ENCODE peak calls at places on chromosomes 3 and 15, in eight cellular contexts. W is glutamatergic neuron, R is tibial nerve, S is transverse colon, B is A673, Q is esophagus muscularis mucosa, V is psoas muscle, L is body of pancreas. T is an unnamed sample.

GRCh38 chr3:105868450-105868744 is 415 bp downstream of the CBLB start:
- DNase-seq in W (peak; percentile 76), V (peak; percentile 53), Q (peak; percentile 93), S (peak; percentile 60), R (peak; percentile 43), L (peak; percentile 60), B (peak; percentile 36), T (no peak)

GRCh38 chr15:36914466-36914865 is 185.9 kb downstream of the MEIS2 start:
- DNase-seq in W (no peak), V (no peak), S (no peak), Q (no peak), L (no peak), R (no peak), B (no peak), T (no peak)

GRCh38 chr3:11734-12133 is 184.8 kb upstream of the CHL1 start:
- DNase-seq in V (no peak), R (no peak), B (peak; percentile 21), S (no peak), L (no peak), W (peak; percentile 54), Q (no peak), T (no peak)

GRCh38 chr3:111315911-111316310 is 226.1 kb upstream of the CD96 start:
- DNase-seq in V (no peak), B (peak; percentile 30), L (no peak), R (no peak), W (no peak), S (no peak), Q (no peak), T (no peak)

GRCh38 chr3:186922790-186923189 is 7.5 kb upstream of the ST6GAL1 start:
- DNase-seq in Q (no peak), B (no peak), L (no peak), W (no peak), S (no peak), R (no peak), V (no peak), T (no peak)

GRCh38 chr3:64267774-64268604 is 42.7 kb upstream of the PRICKLE2 start:
- DNase-seq in R (peak; percentile 52), W (peak; percentile 48), V (peak; percentile 49), L (peak; percentile 26), S (peak; percentile 55), Q (peak; percentile 93), B (no peak), T (peak; percentile 83)

GRCh38 chr15:38707802-38708671 is 143.4 kb upstream of the RASGRP1 start:
- DNase-seq in Q (no peak), B (peak; percentile 50), W (peak; percentile 28), S (peak; percentile 38), R (peak; percentile 56), L (peak; percentile 39), V (no peak), T (no peak)

GRCh38 chr15:87135109-87135508 is 1055.4 kb downstream of the AGBL1 start:
- DNase-seq in W (no peak), B (no peak), S (no peak), R (no peak), Q (no peak), V (no peak), L (no peak), T (no peak)

GRCh38 chr3:47347217-47347801 is 33.5 kb upstream of the PTPN23 start:
- DNase-seq in S (peak; percentile 18), L (no peak), B (no peak), R (peak; percentile 9), V (no peak), Q (no peak), W (no peak), T (no peak)

GRCh38 chr15:100902436-100903190 is 16.5 kb upstream of the LRRK1 start:
- DNase-seq in S (peak; percentile 83), Q (peak; percentile 94), V (peak; percentile 80), R (peak; percentile 68), W (no peak), B (peak; percentile 78), L (peak; percentile 94), T (peak; percentile 83)

GRCh38 chr3:26721047-26721446 is 98.5 kb downstream of the LRRC3B start:
- DNase-seq in L (no peak), V (no peak), Q (no peak), R (no peak), B (no peak), W (no peak), S (no peak), T (no peak)

GRCh38 chr3:64316971-64317370 is 91.7 kb upstream of the PRICKLE2 start:
- DNase-seq in Q (no peak), W (no peak), V (no peak), S (no peak), R (no peak), B (no peak), L (no peak), T (no peak)

GRCh38 chr3:169666501-169667379 is 3.2 kb upstream of the MECOM start:
- DNase-seq in B (no peak), Q (no peak), V (no peak), W (no peak), S (no peak), R (no peak), L (peak; percentile 92), T (no peak)

GRCh38 chr15:43465105-43465504 is 27.9 kb downstream of the TP53BP1 start:
- DNase-seq in W (no peak), V (no peak), R (no peak), B (no peak), L (no peak), Q (no peak), S (no peak), T (no peak)

GRCh38 chr3:184467171-184467570 is 87.3 kb downstream of the CHRD start:
- DNase-seq in W (no peak), S (no peak), B (no peak), V (no peak), Q (peak; percentile 60), L (no peak), R (no peak), T (peak; percentile 49)

GRCh38 chr3:190053919-190054672 is 66.6 kb downstream of the P3H2 start:
- DNase-seq in R (no peak), L (no peak), W (no peak), S (no peak), V (no peak), Q (no peak), B (peak; percentile 70), T (no peak)

GRCh38 chr3:184399410-184399809 is 19.6 kb downstream of the CHRD start:
- DNase-seq in Q (no peak), R (peak; percentile 52), W (no peak), S (no peak), V (no peak), L (no peak), B (no peak), T (no peak)

GRCh38 chr3:134143828-134144390 is 106.8 kb downstream of the RYK start:
- DNase-seq in V (no peak), W (no peak), L (no peak), Q (no peak), R (no peak), B (no peak), S (no peak), T (no peak)

GRCh38 chr3:50320853-50321145 is 1.7 kb downstream of the HYAL2 start:
- DNase-seq in R (no peak), V (no peak), B (no peak), L (no peak), Q (no peak), S (no peak), W (no peak), T (no peak)

GRCh38 chr15:101499863-101500713 is 10.6 kb upstream of the PCSK6 start:
- DNase-seq in W (no peak), R (no peak), L (peak; percentile 94), V (peak; percentile 86), Q (peak; percentile 89), B (no peak), S (peak; percentile 68), T (no peak)

GRCh38 chr3:197407526-197407925 is 109.1 kb upstream of the DLG1 start:
- DNase-seq in V (no peak), R (no peak), B (no peak), L (no peak), W (no peak), S (no peak), Q (no peak), T (peak; percentile 26)

GRCh38 chr3:160758929-160759577 is 3.0 kb downstream of the PPM1L start:
- DNase-seq in V (no peak), Q (no peak), R (no peak), B (no peak), S (no peak), W (no peak), L (no peak), T (no peak)
- TF ChIP-seq CTCF in V (peak; percentile 46), Q (peak; percentile 26), R (no peak), B (no peak), S (no peak), W (no peak), L (no peak), T (no peak)

DNA sequence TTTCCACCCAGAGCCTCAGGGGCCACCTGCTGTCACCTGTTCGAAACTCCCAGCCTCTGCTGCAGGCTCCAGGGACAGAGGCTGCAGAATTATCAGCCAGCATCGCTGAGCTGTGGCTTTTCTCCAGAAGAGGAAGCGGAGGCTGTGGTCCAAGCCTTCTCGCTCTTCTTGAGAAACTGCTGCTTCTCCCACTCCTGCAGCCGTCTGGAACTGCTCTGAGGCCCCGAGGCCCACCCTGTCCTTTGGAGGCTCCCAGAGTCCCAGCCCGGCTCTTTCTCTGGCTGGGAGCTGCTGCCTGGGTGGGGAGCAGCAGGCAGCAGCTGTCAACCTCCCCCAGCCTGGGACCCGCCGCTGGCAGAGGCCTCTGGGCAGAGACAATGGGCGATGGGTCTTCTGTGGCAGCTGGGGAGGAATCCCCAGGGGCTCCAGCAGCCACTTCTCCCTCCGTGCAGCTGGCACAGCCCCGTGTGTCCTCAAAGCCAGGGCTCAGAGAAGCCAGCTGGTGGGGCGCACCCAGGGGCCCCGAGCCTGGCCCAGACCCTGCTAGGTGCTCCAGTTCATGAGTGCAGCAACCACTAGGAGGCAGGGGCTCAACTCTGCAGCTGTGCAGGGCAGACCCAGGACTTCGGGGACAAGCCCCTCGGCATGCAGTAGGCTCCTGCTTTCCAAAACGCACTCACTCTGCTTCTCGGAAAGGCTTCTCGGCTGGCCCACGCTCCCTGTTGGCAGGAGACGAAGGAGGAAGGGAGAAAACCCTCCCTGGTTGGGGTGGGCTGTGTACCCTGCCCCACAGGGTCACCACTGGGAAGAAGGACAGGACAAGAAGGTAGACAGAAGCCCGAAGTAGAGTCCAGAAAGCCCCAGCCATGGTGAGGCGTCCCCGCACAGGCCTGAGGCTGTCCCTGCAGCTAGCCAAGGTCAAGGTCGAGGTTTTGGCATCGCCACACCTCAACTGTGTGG is 49.9 kb upstream of the FURIN start:
- DNase-seq in R (no peak), S (no peak), W (peak; percentile 80), B (peak; percentile 22), L (no peak), V (no peak), Q (no peak), T (no peak)
- TF ChIP-seq CTCF in R (no peak), S (no peak), W (peak; percentile 50), B (peak; percentile 35), L (no peak), V (no peak), Q (no peak), T (no peak)

DNA sequence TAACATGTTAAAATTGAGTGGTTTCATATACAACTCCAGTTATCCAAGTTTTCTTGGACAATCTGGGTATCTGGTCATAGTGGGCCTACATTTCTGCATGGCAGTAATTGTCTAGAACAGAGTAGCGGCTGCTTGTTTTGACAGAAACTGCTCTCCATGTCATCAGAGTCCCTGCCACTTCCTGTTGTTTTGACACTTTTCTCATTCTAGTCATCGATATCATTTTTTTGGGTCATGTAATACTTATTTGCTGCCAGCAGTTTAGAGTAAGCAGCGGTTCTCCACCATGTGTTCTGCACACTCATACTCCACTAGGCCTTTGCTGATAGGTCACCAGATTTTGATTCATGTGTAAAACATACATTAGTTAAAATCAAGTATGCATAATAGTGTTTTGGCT is 81.5 kb downstream of the SLC25A26 start:
- DNase-seq in W (no peak), R (no peak), V (no peak), Q (no peak), B (no peak), S (no peak), L (no peak), T (no peak)
- TF ChIP-seq CTCF in W (no peak), R (no peak), V (no peak), Q (no peak), B (no peak), S (no peak), L (no peak), T (no peak)

GRCh38 chr15:79310985-79311900 is at the start of gene TMED3:
- DNase-seq in Q (peak; percentile 37), W (peak; percentile 84), S (peak; percentile 79), R (peak; percentile 6), V (peak; percentile 67), L (peak; percentile 82), B (peak; percentile 90), T (no peak)
- TF ChIP-seq CTCF in Q (no peak), W (no peak), S (no peak), R (no peak), V (no peak), L (peak; percentile 32), B (peak; percentile 37), T (no peak)